ENCODE peak calls at places on chromosome 6, in six cellular contexts. D, P, T, N, B and L are unnamed samples.

GRCh38 chr6:143949962-143950361 is 58.1 kb downstream of the PLAGL1 start:
- DNase-seq in D (no peak), P (no peak), T (no peak), N (no peak), B (no peak), L (no peak)

GRCh38 chr6:72203983-72204382 is 317.6 kb downstream of the RIMS1 start:
- DNase-seq in D (peak; percentile 15), P (no peak), T (no peak), N (no peak), B (no peak), L (no peak)

GRCh38 chr6:12967686-12968085 is 251.1 kb downstream of the PHACTR1 start:
- DNase-seq in D (no peak), P (no peak), T (no peak), N (peak; percentile 23), B (no peak), L (no peak)

GRCh38 chr6:117906905-117907599 is at the start of gene SLC35F1:
- DNase-seq in D (peak; percentile 15), P (no peak), T (peak; percentile 54), N (peak; percentile 15), B (peak; percentile 15), L (no peak)

GRCh38 chr6:19535351-19535750 is 301.8 kb upstream of the ID4 start:
- DNase-seq in D (no peak), P (no peak), T (no peak), N (peak; percentile 15), B (no peak), L (no peak)

GRCh38 chr6:10526156-10526555 is 5.0 kb downstream of the GCNT2 start:
- DNase-seq in D (peak; percentile 72), P (no peak), T (no peak), N (no peak), B (no peak), L (no peak)

GRCh38 chr6:3389390-3390167 is 67.3 kb downstream of the SLC22A23 start:
- DNase-seq in D (peak; percentile 89), P (no peak), T (no peak), N (peak; percentile 67), B (no peak), L (no peak)

GRCh38 chr6:93792751-93793150 is 373.4 kb upstream of the EPHA7 start:
- DNase-seq in D (no peak), P (no peak), T (no peak), N (no peak), B (no peak), L (no peak)

GRCh38 chr6:142112451-142113061 is 20.2 kb upstream of the GJE1 start:
- DNase-seq in D (peak; percentile 78), P (peak; percentile 53), T (peak; percentile 81), N (peak; percentile 69), B (peak; percentile 30), L (peak; percentile 68)

GRCh38 chr6:81138236-81138635 is 614.2 kb downstream of the TENT5A start:
- DNase-seq in D (peak; percentile 9), P (no peak), T (no peak), N (no peak), B (no peak), L (no peak)

GRCh38 chr6:109894181-109894580 is 83.9 kb upstream of the GPR6 start:
- DNase-seq in D (no peak), P (no peak), T (no peak), N (no peak), B (no peak), L (no peak)

GRCh38 chr6:13710552-13711383 is 867 bp downstream of the RANBP9 start:
- DNase-seq in D (peak; percentile 68), P (no peak), T (peak; percentile 47), N (peak; percentile 24), B (peak; percentile 35), L (peak; percentile 36)

GRCh38 chr6:113120577-113121285 is 736.4 kb upstream of the MARCKS start:
- DNase-seq in D (peak; percentile 100), P (no peak), T (no peak), N (peak; percentile 99), B (no peak), L (no peak)

GRCh38 chr6:113662688-113663333 is 194.3 kb upstream of the MARCKS start:
- DNase-seq in D (no peak), P (no peak), T (no peak), N (no peak), B (no peak), L (no peak)

GRCh38 chr6:157323924-157324276 is 581 bp upstream of the TMEM242 start:
- DNase-seq in D (peak; percentile 89), P (peak; percentile 59), T (peak; percentile 52), N (peak; percentile 78), B (peak; percentile 84), L (peak; percentile 79)

GRCh38 chr6:18327621-18328548 is 59.3 kb upstream of the RNF144B start:
- DNase-seq in D (no peak), P (no peak), T (no peak), N (no peak), B (no peak), L (no peak)

GRCh38 chr6:17015144-17015543 is 86.7 kb upstream of the STMND1 start:
- DNase-seq in D (peak; percentile 90), P (no peak), T (peak; percentile 9), N (peak; percentile 95), B (no peak), L (no peak)